ENCODE peak calls at places on chromosomes 6 and 20, in five cellular contexts. U is HepG2, D is H1, Z is IMR-90, S is K562. L is an unnamed sample.

GRCh38 chr6:39228111-39228971 is 934 bp downstream of the KCNK5 start:
- DNase-seq in U (no peak), D (no peak), Z (no peak), S (peak; percentile 77), L (no peak)

GRCh38 chr20:40741507-40742106 is 52.6 kb upstream of the MAFB start:
- DNase-seq in U (peak; percentile 57), D (peak; percentile 76), Z (peak; percentile 34), S (peak; percentile 56), L (peak; percentile 56)

GRCh38 chr20:38460040-38460623 is 12.5 kb upstream of the RALGAPB start:
- DNase-seq in U (peak; percentile 92), D (no peak), Z (peak; percentile 81), S (peak; percentile 80), L (peak; percentile 88)

GRCh38 chr20:341682-342081 is 5.2 kb upstream of the NRSN2 start:
- DNase-seq in U (peak; percentile 74), D (no peak), Z (peak; percentile 89), S (peak; percentile 85), L (no peak)

GRCh38 chr6:166514196-166514595 is 72.3 kb downstream of the RAMACL start:
- DNase-seq in U (no peak), D (no peak), Z (peak; percentile 4), S (no peak), L (no peak)

GRCh38 chr6:143536461-143536865 is 24.9 kb upstream of the FUCA2 start:
- DNase-seq in U (no peak), D (peak; percentile 75), Z (peak; percentile 33), S (no peak), L (peak; percentile 23)

GRCh38 chr20:24465168-24465567 is 4.3 kb upstream of the SYNDIG1 start:
- DNase-seq in U (no peak), D (no peak), Z (no peak), S (no peak), L (no peak)

GRCh38 chr6:73050706-73051105 is 174.6 kb downstream of the KHDC1L start:
- DNase-seq in U (no peak), D (no peak), Z (peak; percentile 44), S (no peak), L (no peak)

GRCh38 chr20:24672181-24672880 is 202.9 kb downstream of the SYNDIG1 start:
- DNase-seq in U (no peak), D (no peak), Z (no peak), S (no peak), L (no peak)

GRCh38 chr6:13194852-13195251 is 133.5 kb downstream of the TBC1D7 start:
- DNase-seq in U (peak; percentile 64), D (no peak), Z (peak; percentile 65), S (peak; percentile 84), L (peak; percentile 55)

GRCh38 chr6:37314803-37315515 is 38.8 kb upstream of the RNF8 start:
- DNase-seq in U (peak; percentile 48), D (peak; percentile 54), Z (peak; percentile 66), S (peak; percentile 99), L (peak; percentile 22)

GRCh38 chr20:21344961-21345360 is 41.8 kb downstream of the XRN2 start:
- DNase-seq in U (no peak), D (no peak), Z (no peak), S (no peak), L (no peak)

GRCh38 chr6:157811137-157811475 is 11.9 kb upstream of the SNX9 start:
- DNase-seq in U (no peak), D (no peak), Z (no peak), S (peak; percentile 69), L (no peak)

GRCh38 chr6:108710560-108710959 is 137.7 kb upstream of the ARMC2 start:
- DNase-seq in U (no peak), D (no peak), Z (no peak), S (no peak), L (no peak)

GRCh38 chr20:2801459-2801728 is 967 bp upstream of the CPXM1 start:
- DNase-seq in U (no peak), D (no peak), Z (no peak), S (no peak), L (no peak)

GRCh38 chr6:160036331-160036695 is 67.4 kb downstream of the IGF2R start:
- DNase-seq in U (no peak), D (no peak), Z (no peak), S (no peak), L (no peak)

GRCh38 chr6:160035241-160035640 is 66.4 kb downstream of the IGF2R start:
- DNase-seq in U (no peak), D (no peak), Z (no peak), S (no peak), L (no peak)

GRCh38 chr6:160035693-160036330 is 66.9 kb downstream of the IGF2R start:
- DNase-seq in U (no peak), D (no peak), Z (peak; percentile 52), S (no peak), L (no peak)

GRCh38 chr6:160032538-160032937 is 63.7 kb downstream of the IGF2R start:
- DNase-seq in U (no peak), D (no peak), Z (no peak), S (no peak), L (no peak)

DNA sequence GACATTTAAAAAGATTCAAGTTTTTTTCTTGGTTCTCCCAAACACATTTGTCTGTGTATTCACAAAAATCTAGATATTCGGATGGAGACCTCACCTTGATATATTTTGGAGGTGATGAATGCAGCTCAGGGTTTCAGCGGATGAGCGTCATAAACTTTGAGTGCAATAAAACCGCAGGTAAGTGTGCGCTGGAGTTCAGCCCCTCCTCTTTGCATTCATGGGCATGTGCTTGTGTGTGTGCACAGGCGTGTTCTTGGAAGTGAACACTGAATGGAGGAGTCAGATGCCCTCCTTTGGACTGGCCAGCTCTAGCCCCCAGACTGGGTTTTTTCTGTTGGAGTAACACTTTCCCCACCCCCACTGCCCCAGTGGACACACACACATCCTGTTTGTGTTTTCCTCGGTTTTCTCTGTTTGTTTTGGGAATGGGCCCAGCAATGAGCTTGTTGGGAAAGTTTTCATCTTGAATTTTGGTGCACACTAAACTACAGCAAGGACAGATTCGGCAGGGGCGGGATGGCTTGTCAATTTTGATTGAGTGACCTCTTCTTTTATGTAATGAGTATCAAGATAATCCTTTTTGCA is 65.6 kb downstream of the IGF2R start:
- DNase-seq in U (no peak), D (no peak), Z (no peak), S (no peak), L (no peak)
- TF ChIP-seq RFX5 in U (no peak), D (no peak), Z (no peak), S (no peak), L (no peak)

GRCh38 chr20:62350629-62351422 is 16.3 kb downstream of the LAMA5 start:
- DNase-seq in U (no peak), D (no peak), Z (no peak), S (no peak), L (no peak)

GRCh38 chr20:62348604-62349003 is 18.5 kb downstream of the LAMA5 start:
- DNase-seq in U (no peak), D (no peak), Z (no peak), S (no peak), L (no peak)

GRCh38 chr20:62351469-62352401 is 15.4 kb downstream of the LAMA5 start:
- DNase-seq in U (no peak), D (no peak), Z (no peak), S (no peak), L (no peak)

GRCh38 chr20:62349537-62350097 is 17.5 kb downstream of the LAMA5 start:
- DNase-seq in U (no peak), D (no peak), Z (no peak), S (no peak), L (no peak)

DNA sequence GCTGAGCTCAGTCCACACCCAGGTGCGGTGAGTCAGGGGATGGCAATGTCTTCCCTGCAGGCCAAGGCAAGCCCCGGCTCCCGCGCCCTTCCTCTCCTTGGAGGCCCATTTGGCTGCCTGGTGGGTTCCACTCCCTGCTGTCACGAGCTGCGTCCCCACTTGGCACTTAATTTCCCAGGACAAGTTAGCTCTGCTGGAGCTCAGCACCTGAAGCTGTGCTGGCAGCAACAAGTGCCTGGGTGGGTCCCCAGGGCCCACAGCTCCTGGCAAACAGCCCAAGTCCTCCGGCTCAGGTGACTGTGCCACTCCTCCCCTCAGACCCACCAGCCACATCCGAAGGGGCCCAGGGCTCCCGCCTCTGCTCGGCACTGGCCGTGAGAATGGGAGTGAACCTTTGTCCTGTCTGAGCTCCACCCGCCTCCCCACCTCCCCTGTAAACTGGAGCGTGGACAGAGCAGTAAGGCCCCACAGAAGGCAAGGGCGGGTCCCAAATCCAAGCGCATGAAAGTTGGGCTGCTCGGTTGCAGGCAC is 16.9 kb downstream of the LAMA5 start:
- DNase-seq in U (no peak), D (no peak), Z (no peak), S (no peak), L (peak; percentile 93)
- TF ChIP-seq RFX5 in U (no peak), D (no peak), Z (no peak), S (no peak), L (no peak)

GRCh38 chr6:7053125-7053784 is 54.5 kb upstream of the RREB1 start:
- DNase-seq in U (no peak), D (no peak), Z (no peak), S (peak; percentile 56), L (no peak)

GRCh38 chr6:7062445-7063162 is 45.2 kb upstream of the RREB1 start:
- DNase-seq in U (no peak), D (no peak), Z (no peak), S (no peak), L (no peak)

GRCh38 chr6:7060769-7061516 is 46.8 kb upstream of the RREB1 start:
- DNase-seq in U (no peak), D (no peak), Z (no peak), S (no peak), L (no peak)

GRCh38 chr6:7052441-7052936 is 55.3 kb upstream of the RREB1 start:
- DNase-seq in U (no peak), D (peak; percentile 69), Z (peak; percentile 65), S (no peak), L (no peak)

DNA sequence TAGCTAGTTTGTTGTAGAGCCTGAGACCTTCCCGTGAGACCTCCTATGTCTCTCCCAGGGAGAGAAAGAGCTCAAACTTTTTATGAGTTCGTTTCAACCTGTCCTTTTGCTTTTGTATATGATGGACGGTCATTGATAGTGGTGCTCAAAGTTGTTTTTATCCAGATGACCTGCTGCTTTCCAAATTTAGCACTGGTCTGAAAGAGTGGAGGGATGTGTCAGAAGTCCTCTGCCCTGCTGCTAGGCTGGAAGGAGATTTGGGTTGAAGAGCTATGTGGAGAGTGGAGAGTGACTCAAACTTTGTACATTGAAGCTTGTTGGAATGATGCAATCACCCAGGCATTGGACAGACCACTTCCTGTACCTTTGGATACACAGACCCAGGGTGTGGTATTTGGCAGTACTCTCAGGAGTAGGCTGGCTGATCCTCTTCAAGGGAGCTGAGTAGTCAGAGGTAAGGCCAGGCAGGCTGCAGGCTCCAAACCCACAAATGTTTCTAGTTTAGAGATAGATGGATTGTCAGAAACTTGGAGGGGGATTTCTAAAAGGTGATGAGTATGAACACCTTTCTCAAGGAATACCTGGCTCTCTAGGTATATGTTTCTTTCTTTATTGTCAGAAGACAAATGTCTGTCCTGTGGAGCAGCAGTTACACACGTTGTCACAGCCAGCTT is 49.4 kb upstream of the RREB1 start:
- DNase-seq in U (peak; percentile 77), D (no peak), Z (peak; percentile 98), S (peak; percentile 92), L (peak; percentile 56)
- TF ChIP-seq RFX5 in U (no peak), D (no peak), Z (no peak), S (no peak), L (no peak)

DNA sequence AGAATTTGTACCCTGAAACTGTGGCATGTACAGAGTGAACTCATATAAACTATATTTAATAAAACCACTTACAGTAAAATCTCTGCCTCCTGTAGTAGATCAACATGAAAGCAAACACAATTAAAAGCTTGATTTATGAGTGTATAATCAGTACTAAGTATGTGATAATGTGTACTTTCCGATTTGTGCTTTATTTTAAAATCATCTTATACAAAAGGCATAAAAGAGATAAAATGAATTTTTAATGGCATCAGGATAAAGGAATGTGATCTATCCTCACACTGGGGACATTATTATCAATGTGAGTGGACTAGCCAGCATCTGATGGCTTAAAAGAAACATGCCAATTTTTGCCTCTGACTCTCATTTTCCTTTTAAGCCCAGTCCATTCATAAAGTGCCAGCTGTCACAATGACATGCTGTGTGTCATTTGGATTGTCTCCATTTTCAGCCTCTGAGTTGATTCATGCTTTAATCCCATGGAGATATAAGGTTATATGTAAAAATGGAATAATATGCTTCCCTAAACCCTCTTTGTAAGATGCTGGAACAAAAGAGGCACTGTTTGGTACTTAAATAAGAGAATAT is 831.6 kb upstream of the EYS start:
- DNase-seq in U (no peak), D (no peak), Z (no peak), S (no peak), L (no peak)
- TF ChIP-seq RFX5 in U (no peak), D (no peak), Z (no peak), S (no peak), L (no peak)